ENCODE peak calls at places on chromosomes 1 and 21, in six cellular contexts. H, F, A, X, C and L are unnamed samples.

GRCh38 chr1:172399369-172400072 is 21.0 kb upstream of the C1orf105 start:
- DNase-seq in H (peak; percentile 37), F (peak; percentile 41), A (peak; percentile 100), X (peak; percentile 54), C (peak; percentile 40), L (no peak)

GRCh38 chr1:200636681-200637080 is 16.1 kb upstream of the KIF14 start:
- DNase-seq in H (no peak), F (no peak), A (no peak), X (no peak), C (no peak), L (no peak)

GRCh38 chr1:206970406-206970805 is at the start of gene FCAMR:
- DNase-seq in H (no peak), F (no peak), A (no peak), X (no peak), C (no peak), L (no peak)

GRCh38 chr1:205670611-205671430 is 9.5 kb downstream of the SLC45A3 start:
- DNase-seq in H (no peak), F (no peak), A (no peak), X (no peak), C (no peak), L (no peak)

GRCh38 chr21:42880352-42880751 is 1.0 kb upstream of the WDR4 start:
- DNase-seq in H (no peak), F (no peak), A (no peak), X (no peak), C (no peak), L (no peak)

GRCh38 chr1:201180133-201180532 is 10.5 kb upstream of the IGFN1 start:
- DNase-seq in H (no peak), F (no peak), A (no peak), X (no peak), C (no peak), L (no peak)

GRCh38 chr21:35232545-35233176 is 183.6 kb upstream of the RUNX1 start:
- DNase-seq in H (no peak), F (no peak), A (peak; percentile 36), X (no peak), C (no peak), L (no peak)

GRCh38 chr1:162941024-162941423 is 80.0 kb upstream of the CCDC190 start:
- DNase-seq in H (no peak), F (no peak), A (no peak), X (no peak), C (no peak), L (no peak)

GRCh38 chr1:153262462-153263157 is 3.1 kb downstream of the LORICRIN start:
- DNase-seq in H (no peak), F (no peak), A (no peak), X (no peak), C (no peak), L (no peak)

GRCh38 chr1:192702212-192702993 is 66.5 kb downstream of the RGS13 start:
- DNase-seq in H (no peak), F (no peak), A (peak; percentile 68), X (no peak), C (no peak), L (no peak)

GRCh38 chr21:41612674-41613250 is 104.8 kb upstream of the TMPRSS2 start:
- DNase-seq in H (peak; percentile 67), F (peak; percentile 65), A (peak; percentile 100), X (peak; percentile 63), C (peak; percentile 65), L (no peak)

GRCh38 chr1:110555807-110556470 is 37.0 kb upstream of the KCNA10 start:
- DNase-seq in H (peak; percentile 32), F (peak; percentile 73), A (no peak), X (peak; percentile 76), C (no peak), L (no peak)

GRCh38 chr1:110581637-110582036 is 24.5 kb downstream of the KCNA2 start:
- DNase-seq in H (no peak), F (no peak), A (no peak), X (no peak), C (no peak), L (no peak)

GRCh38 chr1:9061949-9062555 is 7.4 kb downstream of the SLC2A5 start:
- DNase-seq in H (no peak), F (no peak), A (no peak), X (no peak), C (no peak), L (no peak)

DNA sequence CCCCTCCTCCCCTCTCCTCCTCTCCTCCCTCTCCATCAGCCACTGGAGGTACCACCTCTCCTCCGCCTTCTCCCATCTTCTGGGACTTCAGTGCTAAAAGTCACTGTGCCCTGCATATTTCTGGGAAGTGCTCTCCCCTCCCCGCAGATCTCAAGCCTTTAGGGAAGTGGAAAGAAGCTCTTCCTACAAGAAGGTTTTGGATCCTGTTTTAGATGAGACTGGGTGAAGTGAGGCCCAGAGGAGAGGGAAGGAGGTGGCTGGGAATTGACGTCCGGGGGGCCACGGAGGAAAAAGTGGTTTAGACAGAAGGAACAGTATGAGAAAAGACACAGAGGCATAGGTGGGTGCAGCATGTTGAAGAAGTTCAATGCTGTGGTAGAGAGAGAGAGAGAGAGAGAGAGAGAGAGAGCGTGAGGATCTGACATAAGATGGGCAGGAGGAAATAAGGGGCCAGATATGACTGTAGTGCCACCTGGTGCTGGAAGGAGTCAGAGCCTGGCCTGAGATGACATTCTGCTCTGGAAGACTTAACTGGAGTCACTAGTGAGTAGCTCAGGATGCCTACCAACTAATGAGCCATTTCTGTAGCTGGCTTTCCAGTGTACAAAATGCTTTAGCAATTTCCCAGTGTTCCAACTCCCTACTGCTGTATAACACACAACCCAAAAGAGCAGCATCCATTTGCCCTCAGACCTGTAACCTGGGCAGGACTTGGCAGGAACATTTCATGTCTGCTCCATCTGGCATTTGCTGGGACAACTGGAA is 16.7 kb upstream of the ZSCAN20 start:
- DNase-seq in H (peak; percentile 34), F (peak; percentile 51), A (peak; percentile 89), X (peak; percentile 60), C (peak; percentile 38), L (no peak)
- TF ChIP-seq CTCF in H (peak; percentile 58), F (peak; percentile 45), A (peak; percentile 89), X (peak; percentile 74), C (peak; percentile 34), L (no peak)

GRCh38 chr1:6586404-6586816 is 6.6 kb downstream of the ZBTB48 start:
- DNase-seq in H (no peak), F (no peak), A (no peak), X (no peak), C (no peak), L (no peak)

GRCh38 chr1:6585081-6585722 is 5.4 kb downstream of the ZBTB48 start:
- DNase-seq in H (no peak), F (no peak), A (no peak), X (no peak), C (no peak), L (no peak)

GRCh38 chr1:6585841-6586240 is 6.0 kb downstream of the ZBTB48 start:
- DNase-seq in H (no peak), F (no peak), A (no peak), X (no peak), C (no peak), L (no peak)

GRCh38 chr1:6582370-6582769 is 2.6 kb downstream of the ZBTB48 start:
- DNase-seq in H (no peak), F (no peak), A (no peak), X (no peak), C (peak; percentile 91), L (no peak)

DNA sequence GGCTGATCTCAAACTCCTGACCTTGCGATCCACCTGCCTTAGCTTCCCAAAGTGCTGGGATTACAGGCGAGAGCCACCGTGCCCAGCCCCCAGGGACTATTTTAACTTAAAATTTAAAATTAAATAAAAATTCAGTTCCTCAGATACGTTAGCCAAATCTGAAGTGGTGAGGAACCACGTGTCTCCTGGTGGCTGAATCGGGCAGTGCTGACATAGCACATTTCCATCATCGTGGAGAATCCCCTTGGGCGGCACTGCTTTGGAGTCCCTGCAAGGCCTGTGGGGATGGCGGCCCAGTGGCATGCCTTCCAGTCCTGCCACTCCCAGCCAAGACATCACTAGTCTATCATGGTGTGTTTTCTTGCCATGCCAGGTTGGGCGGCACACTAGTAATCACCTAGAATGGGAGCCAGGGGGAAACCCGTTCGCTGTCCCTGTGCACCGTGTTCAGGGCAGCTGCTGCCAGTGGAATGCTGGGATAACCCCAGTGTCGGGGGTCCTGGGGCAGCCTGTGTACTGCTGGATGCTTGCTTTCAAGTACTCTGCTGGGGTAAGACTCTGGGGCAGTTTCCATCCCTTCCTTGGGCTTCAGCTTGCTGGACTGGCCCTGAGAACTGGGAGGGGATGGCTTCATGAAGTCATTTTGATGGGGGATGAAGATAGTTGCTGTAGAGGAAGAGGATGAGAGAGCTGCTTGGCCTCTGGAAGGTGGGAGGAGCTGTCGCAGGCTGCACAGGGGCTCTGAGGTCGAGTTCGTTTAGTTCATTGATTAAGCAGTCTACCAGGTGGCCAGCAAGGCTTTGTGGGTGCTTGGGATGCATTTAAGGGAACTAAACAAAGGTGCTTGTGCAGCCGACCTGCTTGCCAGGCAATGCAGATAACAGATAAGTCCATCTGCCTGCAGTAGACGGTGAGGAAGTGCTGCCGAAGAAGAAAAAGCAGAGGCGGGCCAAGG is 4.6 kb downstream of the ZBTB48 start:
- DNase-seq in H (no peak), F (no peak), A (no peak), X (no peak), C (no peak), L (no peak)
- TF ChIP-seq CTCF in H (no peak), F (no peak), A (peak; percentile 19), X (no peak), C (no peak), L (no peak)

DNA sequence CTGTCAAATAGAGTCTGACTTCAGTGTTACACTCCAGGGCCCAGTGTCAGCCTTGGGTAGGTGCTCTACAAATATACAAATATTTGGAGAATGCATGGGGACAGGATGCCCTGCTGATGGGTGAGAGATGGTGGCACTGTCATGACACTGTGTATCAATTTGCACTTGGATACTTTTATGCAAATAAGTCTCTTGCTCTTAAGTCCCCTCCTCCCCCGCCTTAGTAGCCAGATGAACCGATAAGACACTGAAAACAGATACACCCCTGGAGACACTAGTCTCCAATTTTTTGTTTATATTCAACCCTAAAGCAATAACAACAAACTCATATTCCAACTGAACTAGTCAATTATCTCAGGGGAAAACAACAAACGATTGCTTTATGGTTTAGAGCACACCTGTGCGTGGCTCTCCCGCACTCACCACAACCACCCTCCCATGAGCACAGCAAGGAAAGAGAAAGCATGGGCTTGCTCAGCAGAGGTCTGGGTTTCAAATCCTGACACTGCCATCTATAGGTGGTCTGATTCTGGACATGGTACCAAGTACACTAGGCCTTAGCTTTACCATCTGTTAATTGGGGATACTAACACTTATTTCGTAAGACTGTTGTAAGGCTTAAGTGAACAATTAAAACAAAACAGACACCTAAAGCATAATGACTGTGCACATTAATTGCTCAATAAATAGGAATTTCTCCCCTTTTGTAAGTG is 50.3 kb downstream of the HIVEP3 start:
- DNase-seq in H (no peak), F (no peak), A (no peak), X (no peak), C (no peak), L (no peak)
- TF ChIP-seq CTCF in H (no peak), F (no peak), A (no peak), X (no peak), C (no peak), L (no peak)

GRCh38 chr1:41155105-41155504 is 87.0 kb downstream of the SCMH1 start:
- DNase-seq in H (no peak), F (no peak), A (no peak), X (no peak), C (no peak), L (no peak)

GRCh38 chr1:41149570-41149969 is 92.5 kb downstream of the SCMH1 start:
- DNase-seq in H (no peak), F (no peak), A (no peak), X (no peak), C (no peak), L (no peak)

GRCh38 chr1:41153750-41154274 is 88.3 kb downstream of the SCMH1 start:
- DNase-seq in H (no peak), F (no peak), A (no peak), X (no peak), C (no peak), L (no peak)

GRCh38 chr1:41151846-41152245 is 90.3 kb downstream of the SCMH1 start:
- DNase-seq in H (no peak), F (no peak), A (peak; percentile 24), X (no peak), C (no peak), L (no peak)

GRCh38 chr1:41152622-41153044 is 89.5 kb downstream of the SCMH1 start:
- DNase-seq in H (no peak), F (no peak), A (peak; percentile 91), X (no peak), C (no peak), L (no peak)
- TF ChIP-seq CTCF in H (no peak), F (no peak), A (no peak), X (no peak), C (no peak), L (no peak)